ENCODE peak calls at places on chromosomes 1 and 21, in eight cellular contexts. L is HFF-Myc; Q is stimulated activated naive B cell treated with anti-CD40 and anti-IgM and Interleukin-4, amounts not matched to agents 10 μg/mL and 1 μg/mL and 100 μg/mL, for 72 hours; U is NCI-H2081; D is GM06990; I is pancreas; B is activated CD4-positive, alpha-beta T cell treated with anti-CD3 and anti-CD28 coated beads, Interleukin-2, amount 50 U/mL, for 1 hour; F is stimulated activated CD8-positive, alpha-beta memory T cell treated with anti-CD3 and anti-CD28 coated beads, Interleukin-7, amount 100 ng/mL, for 24 hours. A is an unnamed sample.

GRCh38 chr1:145871994-145872411 is 13.1 kb upstream of the PIAS3 start:
- DNase-seq in L (no peak), Q (peak), U (no peak), D (peak), I (no peak), B (peak), F (no peak), A (peak)

GRCh38 chr1:6028042-6028895 is 17.4 kb upstream of the KCNAB2 start:
- DNase-seq in L (no peak), Q (peak), U (no peak), D (peak), I (peak), B (peak), F (no peak), A (no peak)

GRCh38 chr1:116908266-116908665 is 1.4 kb upstream of the PTGFRN start:
- DNase-seq in L (no peak), Q (no peak), U (no peak), D (no peak), I (no peak), B (no peak), F (no peak), A (no peak)

GRCh38 chr1:32701951-32702598 is 495 bp downstream of the SYNC start:
- DNase-seq in L (no peak), Q (no peak), U (no peak), D (no peak), I (no peak), B (no peak), F (no peak), A (no peak)

GRCh38 chr1:145696630-145696960 is 10.6 kb downstream of the PDZK1 start:
- DNase-seq in L (no peak), Q (no peak), U (no peak), D (no peak), I (no peak), B (no peak), F (no peak), A (no peak)

GRCh38 chr21:45002381-45003204 is 62.8 kb downstream of the SLX9 start:
- DNase-seq in L (no peak), Q (no peak), U (no peak), D (no peak), I (peak), B (no peak), F (no peak), A (no peak)

GRCh38 chr1:160376525-160377131 is 9.8 kb downstream of the NHLH1 start:
- DNase-seq in L (peak), Q (peak), U (peak), D (peak), I (no peak), B (no peak), F (no peak), A (peak)

GRCh38 chr1:245871881-245872280 is 635.2 kb downstream of the SMYD3 start:
- DNase-seq in L (peak), Q (no peak), U (no peak), D (no peak), I (no peak), B (no peak), F (no peak), A (peak)

GRCh38 chr1:77639056-77639455 is 43.4 kb downstream of the ZZZ3 start:
- DNase-seq in L (no peak), Q (no peak), U (no peak), D (no peak), I (no peak), B (no peak), F (no peak), A (peak)

GRCh38 chr21:35077975-35078374 is 28.9 kb upstream of the RUNX1 start:
- DNase-seq in L (no peak), Q (no peak), U (no peak), D (no peak), I (no peak), B (no peak), F (no peak), A (no peak)

GRCh38 chr1:209367031-209367813 is 216.3 kb upstream of the CAMK1G start:
- DNase-seq in L (no peak), Q (no peak), U (no peak), D (no peak), I (no peak), B (no peak), F (no peak), A (peak)

GRCh38 chr1:116886532-116886931 is 23.2 kb upstream of the PTGFRN start:
- DNase-seq in L (no peak), Q (no peak), U (no peak), D (no peak), I (no peak), B (no peak), F (no peak), A (peak)

GRCh38 chr1:214933375-214933774 is 149.2 kb upstream of the KCNK2 start:
- DNase-seq in L (no peak), Q (no peak), U (no peak), D (no peak), I (no peak), B (no peak), F (no peak), A (no peak)